ENCODE peak calls at places on chromosome 20, in five cellular contexts. X, Y, G, D and M are unnamed samples.

GRCh38 chr20:61957961-61958715 is 107.5 kb downstream of the TAF4 start:
- ATAC-seq in Y (no peak), D (no peak), G (no peak), X (no peak), M (no peak)

GRCh38 chr20:59004493-59004762 is 2.6 kb downstream of the CTSZ start:
- ATAC-seq in X (no peak), Y (no peak), D (no peak), G (no peak), M (no peak)

GRCh38 chr20:62353289-62354030 is 13.7 kb downstream of the LAMA5 start:
- ATAC-seq in X (no peak), Y (no peak), D (no peak), G (no peak), M (no peak)

GRCh38 chr20:10492844-10493243 is 57.7 kb downstream of the SLX4IP start:
- ATAC-seq in D (no peak), Y (no peak), X (no peak), G (no peak), M (no peak)

GRCh38 chr20:3188823-3189413 is 15.6 kb downstream of the DDRGK1 start:
- ATAC-seq in X (no peak), Y (peak), D (no peak), G (no peak), M (no peak)

GRCh38 chr20:11274137-11274536 is 600.3 kb upstream of the JAG1 start:
- ATAC-seq in G (no peak), Y (peak), D (no peak), X (no peak), M (peak)

GRCh38 chr20:3396492-3396891 is 11.0 kb downstream of the DNAAF9 start:
- ATAC-seq in Y (no peak), D (no peak), G (no peak), X (no peak), M (no peak)

GRCh38 chr20:43065299-43065698 is 124.4 kb downstream of the PTPRT start:
- ATAC-seq in Y (no peak), G (no peak), D (no peak), X (no peak), M (no peak)

GRCh38 chr20:35888659-35889058 is 65.6 kb downstream of the SCAND1 start:
- ATAC-seq in X (no peak), G (peak), Y (no peak), D (no peak), M (no peak)

GRCh38 chr20:20782221-20782620 is 69.8 kb upstream of the RALGAPA2 start:
- ATAC-seq in X (no peak), G (no peak), Y (peak), D (no peak), M (no peak)

GRCh38 chr20:56689852-56690485 is 60.9 kb downstream of the TFAP2C start:
- ATAC-seq in G (no peak), D (no peak), Y (no peak), X (no peak), M (no peak)

GRCh38 chr20:35657271-35657670 is 7.4 kb downstream of the CPNE1 start:
- ATAC-seq in G (no peak), Y (no peak), D (no peak), X (no peak), M (no peak)

GRCh38 chr20:25378884-25379733 is 11.5 kb downstream of the ABHD12 start:
- ATAC-seq in Y (no peak), D (no peak), G (no peak), X (no peak), M (no peak)

GRCh38 chr20:44264287-44264686 is 17.2 kb downstream of the GDAP1L1 start:
- ATAC-seq in D (no peak), Y (no peak), G (no peak), X (no peak), M (no peak)

GRCh38 chr20:38230957-38231785 is 29.4 kb downstream of the KIAA1755 start:
- ATAC-seq in G (no peak), Y (no peak), X (no peak), D (no peak), M (no peak)

GRCh38 chr20:45115386-45115774 is 406 bp upstream of the WFDC5 start:
- ATAC-seq in X (no peak), Y (no peak), D (no peak), G (no peak), M (no peak)

GRCh38 chr20:63821824-63822223 is 9.2 kb downstream of the ZBTB46 start:
- ATAC-seq in G (no peak), X (no peak), D (no peak), Y (no peak), M (no peak)

GRCh38 chr20:40860487-40860902 is 168.1 kb upstream of the TOP1 start:
- ATAC-seq in X (no peak), D (no peak), G (no peak), Y (no peak), M (no peak)

GRCh38 chr20:43448748-43449535 is 8.8 kb upstream of the SRSF6 start:
- ATAC-seq in X (peak), G (peak), D (peak), Y (peak), M (peak)

GRCh38 chr20:7694940-7695567 is 245.2 kb downstream of the HAO1 start:
- ATAC-seq in X (no peak), Y (no peak), G (no peak), D (no peak), M (no peak)

GRCh38 chr20:52761867-52762266 is 210.3 kb upstream of the TSHZ2 start:
- ATAC-seq in Y (peak), X (no peak), G (no peak), D (no peak), M (no peak)